ENCODE peak calls at places on chromosomes 3 and 15, in nine cellular contexts. One of them, this sample, is unnamed.

GRCh38 chr3:5276953-5277352 is 89.4 kb downstream of the EDEM1 start:
- DNase-seq in sciatic nerve: no peak
- DNase-seq in NCI-H2029 treated with DMSO at 0.1 percent for 48 hours: no peak
- DNase-seq in brain microvascular endothelial cell: no peak
- DNase-seq in NCI-H1092: no peak
- DNase-seq in endothelial cell: no peak
- DNase-seq in activated naive CD8-positive, alpha-beta T cell treated with anti-CD3 and anti-CD28 coated beads for 36 hours: no peak
- DNase-seq in mesenteric fat pad: no peak
- DNase-seq in activated CD4-positive, alpha-beta T cell treated with anti-CD3 and anti-CD28 coated beads, Interleukin-2, amount 50 U/mL, for 48 hours: no peak
- DNase-seq in this sample: no peak

GRCh38 chr3:182970811-182971418 is 9.4 kb downstream of the DCUN1D1 start:
- DNase-seq in NCI-H1092: no peak
- DNase-seq in mesenteric fat pad: no peak
- DNase-seq in endothelial cell: no peak
- DNase-seq in brain microvascular endothelial cell: no peak
- DNase-seq in activated naive CD8-positive, alpha-beta T cell treated with anti-CD3 and anti-CD28 coated beads for 36 hours: no peak
- DNase-seq in sciatic nerve: no peak
- DNase-seq in NCI-H2029 treated with DMSO at 0.1 percent for 48 hours: no peak
- DNase-seq in activated CD4-positive, alpha-beta T cell treated with anti-CD3 and anti-CD28 coated beads, Interleukin-2, amount 50 U/mL, for 48 hours: no peak
- DNase-seq in this sample: no peak

GRCh38 chr3:165194477-165195135 is 1.6 kb downstream of the SLITRK3 start:
- DNase-seq in NCI-H2029 treated with DMSO at 0.1 percent for 48 hours: no peak
- DNase-seq in mesenteric fat pad: no peak
- DNase-seq in NCI-H1092: no peak
- DNase-seq in brain microvascular endothelial cell: no peak
- DNase-seq in activated CD4-positive, alpha-beta T cell treated with anti-CD3 and anti-CD28 coated beads, Interleukin-2, amount 50 U/mL, for 48 hours: no peak
- DNase-seq in activated naive CD8-positive, alpha-beta T cell treated with anti-CD3 and anti-CD28 coated beads for 36 hours: no peak
- DNase-seq in endothelial cell: no peak
- DNase-seq in sciatic nerve: no peak
- DNase-seq in this sample: no peak

GRCh38 chr3:27431116-27431515 is 53.1 kb downstream of the SLC4A7 start:
- DNase-seq in NCI-H1092: no peak
- DNase-seq in sciatic nerve: no peak
- DNase-seq in NCI-H2029 treated with DMSO at 0.1 percent for 48 hours: no peak
- DNase-seq in brain microvascular endothelial cell: peak
- DNase-seq in activated naive CD8-positive, alpha-beta T cell treated with anti-CD3 and anti-CD28 coated beads for 36 hours: no peak
- DNase-seq in endothelial cell: no peak
- DNase-seq in mesenteric fat pad: no peak
- DNase-seq in activated CD4-positive, alpha-beta T cell treated with anti-CD3 and anti-CD28 coated beads, Interleukin-2, amount 50 U/mL, for 48 hours: no peak
- DNase-seq in this sample: no peak

GRCh38 chr15:25175789-25176615 is 221.2 kb downstream of the SNRPN start:
- DNase-seq in endothelial cell: peak
- DNase-seq in NCI-H1092: no peak
- DNase-seq in activated CD4-positive, alpha-beta T cell treated with anti-CD3 and anti-CD28 coated beads, Interleukin-2, amount 50 U/mL, for 48 hours: no peak
- DNase-seq in sciatic nerve: peak
- DNase-seq in mesenteric fat pad: peak
- DNase-seq in activated naive CD8-positive, alpha-beta T cell treated with anti-CD3 and anti-CD28 coated beads for 36 hours: no peak
- DNase-seq in NCI-H2029 treated with DMSO at 0.1 percent for 48 hours: no peak
- DNase-seq in brain microvascular endothelial cell: no peak
- DNase-seq in this sample: no peak

GRCh38 chr3:15443826-15444524 is 16.6 kb downstream of the EAF1 start:
- DNase-seq in endothelial cell: no peak
- DNase-seq in brain microvascular endothelial cell: peak
- DNase-seq in mesenteric fat pad: peak
- DNase-seq in activated CD4-positive, alpha-beta T cell treated with anti-CD3 and anti-CD28 coated beads, Interleukin-2, amount 50 U/mL, for 48 hours: no peak
- DNase-seq in activated naive CD8-positive, alpha-beta T cell treated with anti-CD3 and anti-CD28 coated beads for 36 hours: no peak
- DNase-seq in NCI-H1092: no peak
- DNase-seq in NCI-H2029 treated with DMSO at 0.1 percent for 48 hours: peak
- DNase-seq in sciatic nerve: no peak
- DNase-seq in this sample: no peak

GRCh38 chr3:89380006-89380405 is 272.6 kb downstream of the EPHA3 start:
- DNase-seq in activated CD4-positive, alpha-beta T cell treated with anti-CD3 and anti-CD28 coated beads, Interleukin-2, amount 50 U/mL, for 48 hours: no peak
- DNase-seq in NCI-H1092: no peak
- DNase-seq in mesenteric fat pad: no peak
- DNase-seq in endothelial cell: no peak
- DNase-seq in sciatic nerve: no peak
- DNase-seq in brain microvascular endothelial cell: peak
- DNase-seq in NCI-H2029 treated with DMSO at 0.1 percent for 48 hours: no peak
- DNase-seq in activated naive CD8-positive, alpha-beta T cell treated with anti-CD3 and anti-CD28 coated beads for 36 hours: no peak
- DNase-seq in this sample: no peak

GRCh38 chr3:184654375-184654774 is 57.5 kb downstream of the MAGEF1 start:
- DNase-seq in sciatic nerve: no peak
- DNase-seq in NCI-H1092: no peak
- DNase-seq in mesenteric fat pad: no peak
- DNase-seq in brain microvascular endothelial cell: no peak
- DNase-seq in NCI-H2029 treated with DMSO at 0.1 percent for 48 hours: no peak
- DNase-seq in activated naive CD8-positive, alpha-beta T cell treated with anti-CD3 and anti-CD28 coated beads for 36 hours: no peak
- DNase-seq in endothelial cell: no peak
- DNase-seq in activated CD4-positive, alpha-beta T cell treated with anti-CD3 and anti-CD28 coated beads, Interleukin-2, amount 50 U/mL, for 48 hours: no peak
- DNase-seq in this sample: no peak

GRCh38 chr15:61908241-61908640 is 152.0 kb downstream of the VPS13C start:
- DNase-seq in sciatic nerve: no peak
- DNase-seq in activated CD4-positive, alpha-beta T cell treated with anti-CD3 and anti-CD28 coated beads, Interleukin-2, amount 50 U/mL, for 48 hours: no peak
- DNase-seq in activated naive CD8-positive, alpha-beta T cell treated with anti-CD3 and anti-CD28 coated beads for 36 hours: no peak
- DNase-seq in endothelial cell: no peak
- DNase-seq in NCI-H1092: no peak
- DNase-seq in brain microvascular endothelial cell: no peak
- DNase-seq in NCI-H2029 treated with DMSO at 0.1 percent for 48 hours: no peak
- DNase-seq in mesenteric fat pad: no peak
- DNase-seq in this sample: no peak